ENCODE peak calls at places on chromosome 1, in six cellular contexts. M, F, Y, P, S and G are unnamed samples.

GRCh38 chr1:221543529-221544120 is 198.3 kb downstream of the DUSP10 start:
- DNase-seq in M (no peak), F (peak; percentile 48), Y (peak; percentile 54), P (no peak), S (no peak), G (no peak)

GRCh38 chr1:9319789-9320519 is 27.3 kb downstream of the SPSB1 start:
- DNase-seq in M (no peak), F (no peak), Y (no peak), P (peak; percentile 61), S (no peak), G (no peak)

GRCh38 chr1:226248091-226248490 is 24.6 kb downstream of the MIXL1 start:
- DNase-seq in M (no peak), F (peak; percentile 56), Y (peak; percentile 38), P (no peak), S (no peak), G (no peak)

GRCh38 chr1:205301220-205301821 is 20.2 kb downstream of the NUAK2 start:
- DNase-seq in M (peak; percentile 99), F (peak; percentile 86), Y (peak; percentile 97), P (peak; percentile 94), S (peak; percentile 84), G (peak; percentile 98)

GRCh38 chr1:153962088-153963029 is 978 bp downstream of the SLC39A1 start:
- DNase-seq in M (no peak), F (peak; percentile 85), Y (peak; percentile 60), P (no peak), S (peak; percentile 68), G (no peak)

GRCh38 chr1:1173793-1174415 is at the start of gene TTLL10:
- DNase-seq in M (peak; percentile 61), F (no peak), Y (no peak), P (peak; percentile 86), S (no peak), G (peak; percentile 93)

GRCh38 chr1:225820522-225821120 is 10.7 kb downstream of the EPHX1 start:
- DNase-seq in M (no peak), F (no peak), Y (no peak), P (no peak), S (no peak), G (no peak)

GRCh38 chr1:232280910-232281309 is 349.0 kb downstream of the SIPA1L2 start:
- DNase-seq in M (no peak), F (no peak), Y (no peak), P (peak; percentile 59), S (no peak), G (peak; percentile 75)

GRCh38 chr1:76868916-76869315 is 1.6 kb downstream of the ST6GALNAC5 start:
- DNase-seq in M (peak; percentile 15), F (no peak), Y (no peak), P (peak; percentile 67), S (no peak), G (peak; percentile 56)

GRCh38 chr1:66981679-66982078 is 56.9 kb downstream of the MIER1 start:
- DNase-seq in M (no peak), F (peak; percentile 18), Y (peak; percentile 18), P (no peak), S (no peak), G (no peak)

GRCh38 chr1:168626326-168626725 is 49.9 kb downstream of the XCL1 start:
- DNase-seq in M (no peak), F (no peak), Y (no peak), P (no peak), S (no peak), G (no peak)

GRCh38 chr1:171742577-171742922 is 685 bp upstream of the VAMP4 start:
- DNase-seq in M (no peak), F (peak; percentile 61), Y (peak; percentile 37), P (peak; percentile 53), S (peak; percentile 32), G (peak; percentile 41)

GRCh38 chr1:72845342-72845741 is 563.0 kb upstream of the NEGR1 start:
- DNase-seq in M (no peak), F (peak; percentile 2), Y (no peak), P (no peak), S (peak; percentile 38), G (peak; percentile 67)

GRCh38 chr1:106465666-106466065 is 590.8 kb upstream of the PRMT6 start:
- DNase-seq in M (no peak), F (no peak), Y (no peak), P (no peak), S (no peak), G (no peak)

GRCh38 chr1:160758525-160758924 is 19.5 kb downstream of the SLAMF7 start:
- DNase-seq in M (no peak), F (no peak), Y (no peak), P (no peak), S (no peak), G (no peak)

GRCh38 chr1:33966346-33967141 is 102.7 kb downstream of the HMGB4 start:
- DNase-seq in M (no peak), F (no peak), Y (peak; percentile 53), P (no peak), S (peak; percentile 69), G (no peak)

GRCh38 chr1:220809704-220810103 is 23.0 kb downstream of the MTARC1 start:
- DNase-seq in M (no peak), F (no peak), Y (no peak), P (no peak), S (no peak), G (no peak)

GRCh38 chr1:202012544-202013478 is 2.4 kb downstream of the ELF3 start:
- DNase-seq in M (no peak), F (no peak), Y (no peak), P (no peak), S (no peak), G (no peak)

GRCh38 chr1:205913451-205914204 is 29.6 kb downstream of the SLC26A9 start:
- DNase-seq in M (no peak), F (no peak), Y (no peak), P (no peak), S (no peak), G (no peak)

GRCh38 chr1:32703479-32704291 is 1.1 kb upstream of the SYNC start:
- DNase-seq in M (no peak), F (peak; percentile 96), Y (peak; percentile 99), P (no peak), S (peak; percentile 28), G (no peak)

GRCh38 chr1:184215274-184215925 is 163.9 kb downstream of the TSEN15 start:
- DNase-seq in M (no peak), F (no peak), Y (no peak), P (no peak), S (no peak), G (no peak)

GRCh38 chr1:58116284-58116683 is 430.2 kb downstream of the OMA1 start:
- DNase-seq in M (no peak), F (no peak), Y (no peak), P (no peak), S (no peak), G (no peak)

GRCh38 chr1:158752155-158752712 is 2.3 kb upstream of the OR6K6 start:
- DNase-seq in M (no peak), F (no peak), Y (no peak), P (no peak), S (no peak), G (no peak)

GRCh38 chr1:110816945-110817344 is 56.0 kb upstream of the CD53 start:
- DNase-seq in M (no peak), F (no peak), Y (no peak), P (no peak), S (peak; percentile 68), G (no peak)

GRCh38 chr1:211680752-211681327 is 5.4 kb upstream of the NEK2 start:
- DNase-seq in M (peak; percentile 59), F (peak; percentile 90), Y (peak; percentile 91), P (no peak), S (peak; percentile 63), G (no peak)

GRCh38 chr1:211676106-211676583 is 724 bp upstream of the NEK2 start:
- DNase-seq in M (no peak), F (no peak), Y (no peak), P (no peak), S (no peak), G (no peak)

GRCh38 chr1:211677659-211678058 is 2.2 kb upstream of the NEK2 start:
- DNase-seq in M (no peak), F (no peak), Y (no peak), P (no peak), S (no peak), G (no peak)

GRCh38 chr1:211675230-211676105 is at the start of gene NEK2:
- DNase-seq in M (peak; percentile 96), F (peak; percentile 94), Y (peak; percentile 90), P (peak; percentile 93), S (peak; percentile 82), G (peak; percentile 98)
- H2BK5ac ChIP-seq in M (peak within 1 kb of the TSS; percentile 75), F (no peak within 1 kb of the TSS), Y (peak within 1 kb of the TSS; percentile 14), P (peak within 1 kb of the TSS; percentile 81), S (no peak within 1 kb of the TSS), G (no peak within 1 kb of the TSS)

GRCh38 chr1:28594661-28595411 is 2.8 kb downstream of the RAB42 start:
- DNase-seq in M (no peak), F (no peak), Y (no peak), P (peak; percentile 63), S (no peak), G (peak; percentile 85)

GRCh38 chr1:28595412-28596191 is 3.5 kb downstream of the RAB42 start:
- DNase-seq in M (no peak), F (no peak), Y (no peak), P (no peak), S (no peak), G (no peak)

GRCh38 chr1:28592314-28593071 is 428 bp downstream of the RAB42 start:
- DNase-seq in M (peak; percentile 35), F (no peak), Y (no peak), P (peak; percentile 55), S (no peak), G (no peak)

DNA sequence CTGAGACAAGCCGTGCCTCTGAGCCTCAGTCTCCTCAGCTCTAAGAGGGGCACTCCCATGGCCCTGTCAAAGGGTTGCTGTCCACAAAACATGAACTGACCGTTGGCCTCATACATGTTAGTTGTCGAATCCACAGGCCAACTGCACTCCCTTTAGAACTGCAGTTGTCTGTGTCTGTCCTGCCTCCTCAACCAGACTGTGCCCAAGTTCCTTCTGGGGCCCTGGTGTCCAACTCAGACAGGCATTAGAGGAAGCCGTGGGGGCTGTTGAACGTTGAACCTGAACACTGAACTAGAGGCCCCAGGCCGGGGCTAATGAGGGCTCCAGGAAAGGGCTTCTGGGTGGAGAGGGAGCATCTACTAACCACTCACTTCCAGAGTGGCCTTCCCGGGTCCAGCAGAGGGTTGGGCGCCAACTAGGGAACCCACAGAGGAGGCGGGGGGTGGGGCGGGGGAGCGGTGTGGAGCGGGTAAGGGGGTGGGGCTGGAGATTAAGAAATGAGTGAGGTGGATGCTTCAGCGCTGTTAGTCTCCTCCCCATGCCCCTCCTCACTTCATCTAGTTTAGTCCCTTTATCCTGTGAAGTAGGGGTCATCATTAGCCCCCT is at the start of gene RAB42:
- DNase-seq in M (no peak), F (no peak), Y (no peak), P (peak; percentile 76), S (no peak), G (peak; percentile 66)
- H2AFZ ChIP-seq in M (peak within 1 kb of the TSS; percentile 78), F (peak within 1 kb of the TSS; percentile 88), Y (peak within 1 kb of the TSS; percentile 86), P (peak within 1 kb of the TSS; percentile 78), S (peak within 1 kb of the TSS; percentile 82), G (peak within 1 kb of the TSS; percentile 74)

GRCh38 chr1:12712929-12713328 is 3.0 kb upstream of the AADACL3 start:
- DNase-seq in M (no peak), F (no peak), Y (no peak), P (no peak), S (no peak), G (no peak)
- H2BK5ac ChIP-seq in M (no peak overlapping the region), F (no peak overlapping the region), Y (no peak overlapping the region), P (peak overlapping the region; percentile 89), S (no peak overlapping the region), G (no peak overlapping the region)

DNA sequence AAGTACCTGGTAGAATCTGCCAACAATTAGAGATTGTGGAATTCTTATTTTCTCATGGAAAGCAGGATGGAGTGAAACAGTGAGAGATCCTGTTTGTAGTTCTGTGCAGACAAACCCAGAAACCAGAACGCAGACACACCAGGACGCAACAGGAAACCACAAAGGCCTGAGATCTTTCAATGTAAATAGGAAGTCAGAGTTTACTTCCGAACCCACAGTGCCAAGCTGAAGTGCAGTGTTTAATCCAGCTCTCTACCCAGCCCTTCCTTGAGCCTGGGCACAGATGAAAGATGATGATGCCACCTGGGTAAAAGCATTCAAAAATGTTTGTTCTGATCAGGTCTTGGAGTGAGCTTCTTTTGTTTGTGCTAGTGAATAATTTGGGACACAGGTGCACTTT is 244.2 kb upstream of the HOOK1 start:
- DNase-seq in M (no peak), F (peak; percentile 60), Y (peak; percentile 43), P (no peak), S (no peak), G (no peak)
- H2AFZ ChIP-seq in M (no peak overlapping the region), F (no peak overlapping the region), Y (peak overlapping the region; percentile 40), P (no peak overlapping the region), S (no peak overlapping the region), G (no peak overlapping the region)